ENCODE peak calls at places on chromosomes 4 and X, in four cellular contexts. V, L, X and F are unnamed samples.

GRCh38 chr4:37562592-37562991 is 123.6 kb downstream of the RELL1 start:
- DNase-seq in V (no peak), L (no peak), X (no peak), F (no peak)

GRCh38 chr4:174023641-174024040 is 259.8 kb downstream of the FBXO8 start:
- DNase-seq in V (no peak), L (no peak), X (no peak), F (no peak)

GRCh38 chr4:73864365-73864764 is 4.8 kb upstream of the CXCL1 start:
- DNase-seq in V (no peak), L (no peak), X (no peak), F (no peak)

GRCh38 chrX:3262906-3263305 is 83.5 kb downstream of the MXRA5 start:
- DNase-seq in V (no peak), L (no peak), X (no peak), F (no peak)

GRCh38 chr4:51866835-51867234 is 23.9 kb downstream of the DCUN1D4 start:
- DNase-seq in V (no peak), L (no peak), X (no peak), F (no peak)

GRCh38 chr4:24671824-24672223 is 87.5 kb upstream of the DHX15 start:
- DNase-seq in V (no peak), L (no peak), X (no peak), F (no peak)

GRCh38 chrX:1452497-1453389 is at the start of gene ASMTL:
- DNase-seq in V (peak; percentile 88), L (peak; percentile 99), X (peak; percentile 91), F (peak; percentile 91)

GRCh38 chr4:6179362-6179761 is 21.0 kb downstream of the JAKMIP1 start:
- DNase-seq in V (no peak), L (no peak), X (no peak), F (no peak)

GRCh38 chr4:33334416-33334815 is 2614.2 kb downstream of the PCDH7 start:
- DNase-seq in V (no peak), L (no peak), X (no peak), F (no peak)

GRCh38 chr4:122285285-122285684 is 93.5 kb upstream of the ADAD1 start:
- DNase-seq in V (no peak), L (no peak), X (no peak), F (no peak)

GRCh38 chr4:75683482-75684155 is 10.4 kb upstream of the G3BP2 start:
- DNase-seq in V (no peak), L (no peak), X (no peak), F (no peak)

GRCh38 chr4:128449251-128449650 is 161.6 kb upstream of the PGRMC2 start:
- DNase-seq in V (no peak), L (no peak), X (no peak), F (no peak)
- TF ChIP-seq TAF1 in V (no peak), L (no peak), X (no peak), F (no peak)

GRCh38 chrX:111360839-111361238 is 51.2 kb downstream of the DCX start:
- DNase-seq in V (no peak), L (no peak), X (no peak), F (no peak)
- TF ChIP-seq TAF1 in V (no peak), L (no peak), X (no peak), F (no peak)

DNA sequence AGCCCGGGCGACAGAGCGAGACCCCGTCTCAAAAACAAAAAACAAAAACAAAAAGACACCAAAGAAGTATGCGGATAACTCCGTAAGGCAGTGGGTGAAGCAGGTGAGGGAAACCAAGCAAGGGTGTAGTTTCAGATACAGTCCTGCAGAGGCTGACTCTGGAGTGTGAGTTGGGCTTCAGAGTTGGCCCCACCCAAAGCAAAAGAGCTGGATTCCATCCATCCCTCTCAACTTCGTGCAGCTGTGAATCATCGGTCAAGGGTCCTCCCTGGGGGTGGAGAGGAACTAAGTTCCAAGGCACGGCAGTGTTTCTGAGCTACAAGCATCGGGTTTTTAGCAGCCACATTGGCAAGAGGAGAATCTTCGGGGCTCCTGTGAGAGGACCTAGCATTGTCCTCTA is 43.9 kb upstream of the FAM9A start:
- DNase-seq in V (no peak), L (no peak), X (no peak), F (no peak)
- TF ChIP-seq TAF1 in V (no peak), L (no peak), X (no peak), F (no peak)

GRCh38 chr4:139956436-139957107 is 197.4 kb downstream of the MAML3 start:
- DNase-seq in V (no peak), L (no peak), X (no peak), F (no peak)
- TF ChIP-seq TAF1 in V (no peak), L (no peak), X (no peak), F (no peak)

GRCh38 chr4:38980903-38981676 is 51.1 kb downstream of the TMEM156 start:
- DNase-seq in V (no peak), L (peak; percentile 35), X (peak; percentile 24), F (no peak)
- TF ChIP-seq TAF1 in V (no peak), L (no peak), X (no peak), F (no peak)

DNA sequence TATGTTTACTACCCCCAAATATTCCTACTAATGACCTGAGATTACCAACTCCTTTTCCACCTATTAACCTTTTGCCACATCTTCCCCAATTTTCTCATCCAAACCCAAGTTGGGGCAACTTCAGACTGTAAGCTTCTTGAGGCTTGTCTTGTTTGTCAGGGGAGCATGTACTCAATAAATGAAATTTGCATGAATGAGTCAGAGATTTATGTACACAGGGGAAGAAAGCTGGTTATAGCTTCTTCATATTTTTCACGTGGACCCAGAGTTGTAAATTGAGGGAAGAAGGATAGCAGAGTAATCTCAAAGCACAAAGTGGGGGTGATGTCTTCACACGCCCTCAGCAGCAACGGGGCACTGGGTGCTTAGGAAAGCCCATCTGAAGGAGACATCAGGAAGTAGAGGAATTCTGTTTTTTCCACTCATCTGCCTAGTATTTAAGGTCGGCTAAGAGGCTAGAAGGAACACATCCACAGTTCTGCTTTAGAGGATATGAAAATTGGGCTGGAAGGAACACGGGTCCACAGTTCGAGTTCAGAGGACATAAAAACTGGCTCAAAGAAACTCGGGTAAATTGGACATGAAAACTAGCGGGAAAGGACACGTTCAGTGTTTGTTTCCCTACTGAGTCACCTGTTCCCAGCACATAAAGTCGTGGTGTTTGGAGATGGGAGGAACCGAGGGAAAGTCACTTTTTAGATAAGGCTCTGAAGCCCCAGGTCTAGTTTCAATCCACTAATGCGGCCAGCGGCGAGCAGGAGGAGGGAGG is 698 bp upstream of the CA5B start:
- DNase-seq in V (no peak), L (no peak), X (no peak), F (no peak)
- TF ChIP-seq TAF1 in V (no peak), L (no peak), X (no peak), F (no peak)

GRCh38 chr4:43547560-43547959 is 655.0 kb downstream of the GRXCR1 start:
- DNase-seq in V (no peak), L (no peak), X (no peak), F (no peak)
- TF ChIP-seq TAF1 in V (no peak), L (no peak), X (no peak), F (no peak)

GRCh38 chr4:152644130-152644529 is 35.7 kb downstream of the TMEM154 start:
- DNase-seq in V (no peak), L (peak; percentile 29), X (no peak), F (no peak)

GRCh38 chr4:152643153-152644035 is 36.4 kb downstream of the TMEM154 start:
- DNase-seq in V (peak; percentile 34), L (no peak), X (peak; percentile 75), F (peak; percentile 26)

GRCh38 chr4:152635876-152636275 is 43.9 kb downstream of the TMEM154 start:
- DNase-seq in V (no peak), L (no peak), X (no peak), F (no peak)

GRCh38 chr4:152640058-152640921 is 39.5 kb downstream of the TMEM154 start:
- DNase-seq in V (no peak), L (peak; percentile 42), X (no peak), F (no peak)
- TF ChIP-seq TAF1 in V (no peak), L (no peak), X (no peak), F (no peak)